ENCODE peak calls at places on chromosomes 6 and 20, in five cellular contexts. One of them, this sample, is unnamed.

GRCh38 chr6:18022398-18023231 is 35.2 kb upstream of the KIF13A start:
- DNase-seq in stimulated activated CD8-positive, alpha-beta memory T cell treated with anti-CD3 and anti-CD28 coated beads, Interleukin-2, amount 100 ng/mL, for 48 hours: no peak
- DNase-seq in activated gamma-delta T cell treated with Interleukin-2 at 50 U/mL for 16 hours: no peak
- DNase-seq in CD4-positive, CD25-positive, alpha-beta regulatory T cell: no peak
- DNase-seq in NCI-H1092 treated with DMSO at 0.1 percent for 48 hours: no peak
- DNase-seq in this sample: no peak

GRCh38 chr6:30556006-30556713 is at the start of gene GNL1:
- DNase-seq in stimulated activated CD8-positive, alpha-beta memory T cell treated with anti-CD3 and anti-CD28 coated beads, Interleukin-2, amount 100 ng/mL, for 48 hours: peak
- DNase-seq in activated gamma-delta T cell treated with Interleukin-2 at 50 U/mL for 16 hours: peak
- DNase-seq in CD4-positive, CD25-positive, alpha-beta regulatory T cell: peak
- DNase-seq in NCI-H1092 treated with DMSO at 0.1 percent for 48 hours: peak
- DNase-seq in this sample: peak

GRCh38 chr6:111605100-111605748 is 454 bp downstream of the TRAF3IP2 start:
- DNase-seq in stimulated activated CD8-positive, alpha-beta memory T cell treated with anti-CD3 and anti-CD28 coated beads, Interleukin-2, amount 100 ng/mL, for 48 hours: peak
- DNase-seq in activated gamma-delta T cell treated with Interleukin-2 at 50 U/mL for 16 hours: peak
- DNase-seq in CD4-positive, CD25-positive, alpha-beta regulatory T cell: no peak
- DNase-seq in NCI-H1092 treated with DMSO at 0.1 percent for 48 hours: no peak
- DNase-seq in this sample: no peak

GRCh38 chr6:134564705-134565104 is 246.8 kb upstream of the SGK1 start:
- DNase-seq in stimulated activated CD8-positive, alpha-beta memory T cell treated with anti-CD3 and anti-CD28 coated beads, Interleukin-2, amount 100 ng/mL, for 48 hours: no peak
- DNase-seq in activated gamma-delta T cell treated with Interleukin-2 at 50 U/mL for 16 hours: no peak
- DNase-seq in CD4-positive, CD25-positive, alpha-beta regulatory T cell: no peak
- DNase-seq in NCI-H1092 treated with DMSO at 0.1 percent for 48 hours: peak
- DNase-seq in this sample: no peak

GRCh38 chr6:144023216-144023615 is 15.2 kb upstream of the PLAGL1 start:
- DNase-seq in stimulated activated CD8-positive, alpha-beta memory T cell treated with anti-CD3 and anti-CD28 coated beads, Interleukin-2, amount 100 ng/mL, for 48 hours: no peak
- DNase-seq in activated gamma-delta T cell treated with Interleukin-2 at 50 U/mL for 16 hours: no peak
- DNase-seq in CD4-positive, CD25-positive, alpha-beta regulatory T cell: no peak
- DNase-seq in NCI-H1092 treated with DMSO at 0.1 percent for 48 hours: no peak
- DNase-seq in this sample: no peak

GRCh38 chr6:52233975-52234823 is 10.1 kb downstream of the IL17F start:
- DNase-seq in stimulated activated CD8-positive, alpha-beta memory T cell treated with anti-CD3 and anti-CD28 coated beads, Interleukin-2, amount 100 ng/mL, for 48 hours: no peak
- DNase-seq in activated gamma-delta T cell treated with Interleukin-2 at 50 U/mL for 16 hours: no peak
- DNase-seq in CD4-positive, CD25-positive, alpha-beta regulatory T cell: no peak
- DNase-seq in NCI-H1092 treated with DMSO at 0.1 percent for 48 hours: peak
- DNase-seq in this sample: no peak

GRCh38 chr20:58294497-58295455 is 14.7 kb upstream of the RAB22A start:
- DNase-seq in stimulated activated CD8-positive, alpha-beta memory T cell treated with anti-CD3 and anti-CD28 coated beads, Interleukin-2, amount 100 ng/mL, for 48 hours: no peak
- DNase-seq in activated gamma-delta T cell treated with Interleukin-2 at 50 U/mL for 16 hours: no peak
- DNase-seq in CD4-positive, CD25-positive, alpha-beta regulatory T cell: no peak
- DNase-seq in NCI-H1092 treated with DMSO at 0.1 percent for 48 hours: no peak
- DNase-seq in this sample: no peak

GRCh38 chr20:37464173-37464572 is 56.9 kb upstream of the NNAT start:
- DNase-seq in stimulated activated CD8-positive, alpha-beta memory T cell treated with anti-CD3 and anti-CD28 coated beads, Interleukin-2, amount 100 ng/mL, for 48 hours: no peak
- DNase-seq in activated gamma-delta T cell treated with Interleukin-2 at 50 U/mL for 16 hours: no peak
- DNase-seq in CD4-positive, CD25-positive, alpha-beta regulatory T cell: no peak
- DNase-seq in NCI-H1092 treated with DMSO at 0.1 percent for 48 hours: no peak
- DNase-seq in this sample: no peak

GRCh38 chr20:47196091-47197081 is 160.1 kb downstream of the ZMYND8 start:
- DNase-seq in stimulated activated CD8-positive, alpha-beta memory T cell treated with anti-CD3 and anti-CD28 coated beads, Interleukin-2, amount 100 ng/mL, for 48 hours: peak
- DNase-seq in activated gamma-delta T cell treated with Interleukin-2 at 50 U/mL for 16 hours: peak
- DNase-seq in CD4-positive, CD25-positive, alpha-beta regulatory T cell: peak
- DNase-seq in NCI-H1092 treated with DMSO at 0.1 percent for 48 hours: peak
- DNase-seq in this sample: peak

GRCh38 chr6:78460711-78461110 is 406.6 kb upstream of the IRAK1BP1 start:
- DNase-seq in stimulated activated CD8-positive, alpha-beta memory T cell treated with anti-CD3 and anti-CD28 coated beads, Interleukin-2, amount 100 ng/mL, for 48 hours: no peak
- DNase-seq in activated gamma-delta T cell treated with Interleukin-2 at 50 U/mL for 16 hours: no peak
- DNase-seq in CD4-positive, CD25-positive, alpha-beta regulatory T cell: no peak
- DNase-seq in NCI-H1092 treated with DMSO at 0.1 percent for 48 hours: no peak
- DNase-seq in this sample: no peak

GRCh38 chr20:42945194-42945593 is 244.5 kb downstream of the PTPRT start:
- DNase-seq in stimulated activated CD8-positive, alpha-beta memory T cell treated with anti-CD3 and anti-CD28 coated beads, Interleukin-2, amount 100 ng/mL, for 48 hours: no peak
- DNase-seq in activated gamma-delta T cell treated with Interleukin-2 at 50 U/mL for 16 hours: no peak
- DNase-seq in CD4-positive, CD25-positive, alpha-beta regulatory T cell: no peak
- DNase-seq in NCI-H1092 treated with DMSO at 0.1 percent for 48 hours: no peak
- DNase-seq in this sample: no peak

GRCh38 chr20:63408684-63409046 is 47.5 kb upstream of the CHRNA4 start:
- DNase-seq in stimulated activated CD8-positive, alpha-beta memory T cell treated with anti-CD3 and anti-CD28 coated beads, Interleukin-2, amount 100 ng/mL, for 48 hours: no peak
- DNase-seq in activated gamma-delta T cell treated with Interleukin-2 at 50 U/mL for 16 hours: no peak
- DNase-seq in CD4-positive, CD25-positive, alpha-beta regulatory T cell: no peak
- DNase-seq in NCI-H1092 treated with DMSO at 0.1 percent for 48 hours: no peak
- DNase-seq in this sample: no peak

GRCh38 chr6:83199865-83200230 is 6.7 kb downstream of the RWDD2A start:
- DNase-seq in stimulated activated CD8-positive, alpha-beta memory T cell treated with anti-CD3 and anti-CD28 coated beads, Interleukin-2, amount 100 ng/mL, for 48 hours: no peak
- DNase-seq in activated gamma-delta T cell treated with Interleukin-2 at 50 U/mL for 16 hours: no peak
- DNase-seq in CD4-positive, CD25-positive, alpha-beta regulatory T cell: no peak
- DNase-seq in NCI-H1092 treated with DMSO at 0.1 percent for 48 hours: no peak
- DNase-seq in this sample: no peak

GRCh38 chr6:1821188-1822183 is 211.8 kb downstream of the FOXC1 start:
- DNase-seq in stimulated activated CD8-positive, alpha-beta memory T cell treated with anti-CD3 and anti-CD28 coated beads, Interleukin-2, amount 100 ng/mL, for 48 hours: no peak
- DNase-seq in activated gamma-delta T cell treated with Interleukin-2 at 50 U/mL for 16 hours: no peak
- DNase-seq in CD4-positive, CD25-positive, alpha-beta regulatory T cell: no peak
- DNase-seq in NCI-H1092 treated with DMSO at 0.1 percent for 48 hours: peak
- DNase-seq in this sample: no peak

GRCh38 chr20:24017160-24017761 is 28.7 kb upstream of the GGTLC1 start:
- DNase-seq in stimulated activated CD8-positive, alpha-beta memory T cell treated with anti-CD3 and anti-CD28 coated beads, Interleukin-2, amount 100 ng/mL, for 48 hours: no peak
- DNase-seq in activated gamma-delta T cell treated with Interleukin-2 at 50 U/mL for 16 hours: no peak
- DNase-seq in CD4-positive, CD25-positive, alpha-beta regulatory T cell: no peak
- DNase-seq in NCI-H1092 treated with DMSO at 0.1 percent for 48 hours: no peak
- DNase-seq in this sample: no peak

GRCh38 chr6:19180348-19181073 is 656.7 kb upstream of the ID4 start:
- DNase-seq in stimulated activated CD8-positive, alpha-beta memory T cell treated with anti-CD3 and anti-CD28 coated beads, Interleukin-2, amount 100 ng/mL, for 48 hours: no peak
- DNase-seq in activated gamma-delta T cell treated with Interleukin-2 at 50 U/mL for 16 hours: no peak
- DNase-seq in CD4-positive, CD25-positive, alpha-beta regulatory T cell: no peak
- DNase-seq in NCI-H1092 treated with DMSO at 0.1 percent for 48 hours: no peak
- DNase-seq in this sample: no peak

GRCh38 chr6:168420706-168421105 is 20.3 kb upstream of the SMOC2 start:
- DNase-seq in stimulated activated CD8-positive, alpha-beta memory T cell treated with anti-CD3 and anti-CD28 coated beads, Interleukin-2, amount 100 ng/mL, for 48 hours: no peak
- DNase-seq in activated gamma-delta T cell treated with Interleukin-2 at 50 U/mL for 16 hours: no peak
- DNase-seq in CD4-positive, CD25-positive, alpha-beta regulatory T cell: no peak
- DNase-seq in NCI-H1092 treated with DMSO at 0.1 percent for 48 hours: no peak
- DNase-seq in this sample: no peak

GRCh38 chr20:63653041-63653973 is at the start of gene STMN3:
- DNase-seq in stimulated activated CD8-positive, alpha-beta memory T cell treated with anti-CD3 and anti-CD28 coated beads, Interleukin-2, amount 100 ng/mL, for 48 hours: peak
- DNase-seq in activated gamma-delta T cell treated with Interleukin-2 at 50 U/mL for 16 hours: peak
- DNase-seq in CD4-positive, CD25-positive, alpha-beta regulatory T cell: peak
- DNase-seq in NCI-H1092 treated with DMSO at 0.1 percent for 48 hours: peak
- DNase-seq in this sample: peak

GRCh38 chr6:19719691-19720127 is 117.5 kb upstream of the ID4 start:
- DNase-seq in stimulated activated CD8-positive, alpha-beta memory T cell treated with anti-CD3 and anti-CD28 coated beads, Interleukin-2, amount 100 ng/mL, for 48 hours: no peak
- DNase-seq in activated gamma-delta T cell treated with Interleukin-2 at 50 U/mL for 16 hours: no peak
- DNase-seq in CD4-positive, CD25-positive, alpha-beta regulatory T cell: no peak
- DNase-seq in NCI-H1092 treated with DMSO at 0.1 percent for 48 hours: no peak
- DNase-seq in this sample: no peak

GRCh38 chr6:3905853-3906190 is 56.6 kb downstream of the FAM50B start:
- DNase-seq in stimulated activated CD8-positive, alpha-beta memory T cell treated with anti-CD3 and anti-CD28 coated beads, Interleukin-2, amount 100 ng/mL, for 48 hours: no peak
- DNase-seq in activated gamma-delta T cell treated with Interleukin-2 at 50 U/mL for 16 hours: no peak
- DNase-seq in CD4-positive, CD25-positive, alpha-beta regulatory T cell: no peak
- DNase-seq in NCI-H1092 treated with DMSO at 0.1 percent for 48 hours: no peak
- DNase-seq in this sample: no peak

GRCh38 chr6:6646384-6646783 is 57.9 kb downstream of the LY86 start:
- DNase-seq in stimulated activated CD8-positive, alpha-beta memory T cell treated with anti-CD3 and anti-CD28 coated beads, Interleukin-2, amount 100 ng/mL, for 48 hours: no peak
- DNase-seq in activated gamma-delta T cell treated with Interleukin-2 at 50 U/mL for 16 hours: no peak
- DNase-seq in CD4-positive, CD25-positive, alpha-beta regulatory T cell: no peak
- DNase-seq in NCI-H1092 treated with DMSO at 0.1 percent for 48 hours: no peak
- DNase-seq in this sample: no peak

GRCh38 chr20:35663813-35664543 is 722 bp downstream of the CPNE1 start:
- DNase-seq in stimulated activated CD8-positive, alpha-beta memory T cell treated with anti-CD3 and anti-CD28 coated beads, Interleukin-2, amount 100 ng/mL, for 48 hours: peak
- DNase-seq in activated gamma-delta T cell treated with Interleukin-2 at 50 U/mL for 16 hours: peak
- DNase-seq in CD4-positive, CD25-positive, alpha-beta regulatory T cell: peak
- DNase-seq in NCI-H1092 treated with DMSO at 0.1 percent for 48 hours: peak
- DNase-seq in this sample: peak

This sample was measured in activated CD8-positive, alpha-beta memory T cell treated with anti-CD3 and anti-CD28 coated beads, Interleukin-2, amount 50 U/mL, for 4 hours.